ENCODE peak calls at places on chromosomes 7 and 10, in five cellular contexts. One of them, this sample, is unnamed.

GRCh38 chr10:22335204-22335956 is 9.9 kb upstream of the SPAG6 start:
- DNase-seq in GM23338: peak; percentile 78
- DNase-seq in mammary epithelial cell: peak; percentile 24
- DNase-seq in astrocyte: peak; percentile 37
- DNase-seq in neural progenitor cell: peak; percentile 78
- DNase-seq in this sample: no peak

GRCh38 chr7:25478925-25479324 is 250.6 kb upstream of the NPVF start:
- DNase-seq in GM23338: no peak
- DNase-seq in mammary epithelial cell: no peak
- DNase-seq in astrocyte: no peak
- DNase-seq in neural progenitor cell: no peak
- DNase-seq in this sample: no peak

GRCh38 chr7:6612819-6613218 is 2.6 kb upstream of the ZNF853 start:
- DNase-seq in GM23338: no peak
- DNase-seq in mammary epithelial cell: no peak
- DNase-seq in astrocyte: no peak
- DNase-seq in neural progenitor cell: no peak
- DNase-seq in this sample: no peak

GRCh38 chr10:86520871-86521619 is 547 bp downstream of the WAPL start:
- DNase-seq in GM23338: peak; percentile 69
- DNase-seq in mammary epithelial cell: peak; percentile 56
- DNase-seq in astrocyte: peak; percentile 41
- DNase-seq in neural progenitor cell: peak; percentile 71
- DNase-seq in this sample: peak; percentile 47

GRCh38 chr7:135773451-135773850 is 24.8 kb upstream of the FAM180A start:
- DNase-seq in GM23338: no peak
- DNase-seq in mammary epithelial cell: no peak
- DNase-seq in astrocyte: no peak
- DNase-seq in neural progenitor cell: peak; percentile 17
- DNase-seq in this sample: no peak

GRCh38 chr7:9863542-9863941 is 1110.1 kb upstream of the PHF14 start:
- DNase-seq in GM23338: no peak
- DNase-seq in mammary epithelial cell: no peak
- DNase-seq in astrocyte: no peak
- DNase-seq in neural progenitor cell: no peak
- DNase-seq in this sample: no peak

GRCh38 chr7:105350906-105351305 is 37.8 kb downstream of the SRPK2 start:
- DNase-seq in GM23338: no peak
- DNase-seq in mammary epithelial cell: no peak
- DNase-seq in astrocyte: no peak
- DNase-seq in neural progenitor cell: no peak
- DNase-seq in this sample: no peak

GRCh38 chr7:97844036-97844435 is 28.2 kb downstream of the ASNS start:
- DNase-seq in GM23338: no peak
- DNase-seq in mammary epithelial cell: no peak
- DNase-seq in astrocyte: no peak
- DNase-seq in neural progenitor cell: no peak
- DNase-seq in this sample: peak; percentile 3

GRCh38 chr7:2686101-2686500 is 1.9 kb upstream of the AMZ1 start:
- DNase-seq in GM23338: no peak
- DNase-seq in mammary epithelial cell: no peak
- DNase-seq in astrocyte: no peak
- DNase-seq in neural progenitor cell: no peak
- DNase-seq in this sample: no peak

GRCh38 chr7:101166603-101166908 is 1.2 kb upstream of the VGF start:
- DNase-seq in GM23338: no peak
- DNase-seq in mammary epithelial cell: no peak
- DNase-seq in astrocyte: no peak
- DNase-seq in neural progenitor cell: no peak
- DNase-seq in this sample: no peak
- H3K4me1 ChIP-seq in GM23338: peaks cover 67% of the 10 kb centered on the region
- H3K4me1 ChIP-seq in mammary epithelial cell: peaks cover 48% of the 10 kb centered on the region
- H3K4me1 ChIP-seq in astrocyte: peaks cover 67% of the 10 kb centered on the region
- H3K4me1 ChIP-seq in neural progenitor cell: peaks cover 46% of the 10 kb centered on the region
- H3K4me1 ChIP-seq in this sample: peaks cover 59% of the 10 kb centered on the region

GRCh38 chr10:49678827-49679479 is 498 bp upstream of the C10orf53 start:
- DNase-seq in GM23338: no peak
- DNase-seq in mammary epithelial cell: no peak
- DNase-seq in astrocyte: no peak
- DNase-seq in neural progenitor cell: no peak
- DNase-seq in this sample: no peak
- H3K4me3 ChIP-seq in GM23338: peak overlapping the region; percentile 53
- H3K4me3 ChIP-seq in mammary epithelial cell: no peak overlapping the region
- H3K4me3 ChIP-seq in astrocyte: peak overlapping the region; percentile 47
- H3K4me3 ChIP-seq in neural progenitor cell: peak overlapping the region; percentile 55
- H3K4me3 ChIP-seq in this sample: peak overlapping the region; percentile 23

DNA sequence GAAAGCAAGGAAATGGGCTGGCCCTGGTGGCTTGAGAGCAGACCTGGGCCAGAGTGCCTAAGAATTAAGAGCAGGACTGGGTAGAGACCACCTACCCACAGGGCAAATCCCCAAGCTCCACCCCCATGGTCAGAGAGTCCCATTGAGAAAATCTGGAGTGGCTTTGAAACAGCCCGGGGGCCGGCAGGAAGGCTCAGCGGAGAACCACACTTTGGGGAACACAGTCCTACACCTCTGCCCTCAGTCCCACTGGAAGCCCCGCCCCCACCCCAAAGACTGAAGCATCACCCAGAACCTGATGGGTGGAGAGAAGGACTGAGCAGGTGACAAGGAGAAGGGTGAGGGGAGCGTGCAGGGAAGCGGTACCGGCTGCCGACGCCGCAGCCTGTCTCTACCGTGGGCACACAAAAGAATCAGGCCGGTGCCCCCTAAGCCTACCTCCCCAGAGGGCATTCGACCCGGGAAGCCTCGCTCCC is 3.6 kb downstream of the SMARCD3 start:
- DNase-seq in GM23338: peak; percentile 70
- DNase-seq in mammary epithelial cell: no peak
- DNase-seq in astrocyte: no peak
- DNase-seq in neural progenitor cell: peak; percentile 49
- DNase-seq in this sample: no peak
- TF ChIP-seq EZH2 in GM23338: no peak
- TF ChIP-seq EZH2 in mammary epithelial cell: peak; percentile 70
- TF ChIP-seq EZH2 in astrocyte: no peak
- TF ChIP-seq EZH2 in neural progenitor cell: no peak
- TF ChIP-seq EZH2 in this sample: no peak

GRCh38 chr7:87877641-87878040 is 1.3 kb downstream of the DBF4 start:
- DNase-seq in GM23338: no peak
- DNase-seq in mammary epithelial cell: no peak
- DNase-seq in astrocyte: no peak
- DNase-seq in neural progenitor cell: no peak
- DNase-seq in this sample: no peak
- H3K4me1 ChIP-seq in GM23338: peaks cover 19% of the 10 kb centered on the region
- H3K4me1 ChIP-seq in mammary epithelial cell: peaks cover 14% of the 10 kb centered on the region
- H3K4me1 ChIP-seq in astrocyte: peaks cover 5% of the 10 kb centered on the region
- H3K4me1 ChIP-seq in neural progenitor cell: peaks cover 22% of the 10 kb centered on the region
- H3K4me1 ChIP-seq in this sample: peaks cover 10% of the 10 kb centered on the region

GRCh38 chr10:73774637-73775036 is 7.2 kb upstream of the CHCHD1 start:
- DNase-seq in GM23338: no peak
- DNase-seq in mammary epithelial cell: peak; percentile 28
- DNase-seq in astrocyte: no peak
- DNase-seq in neural progenitor cell: no peak
- DNase-seq in this sample: no peak
- H3K4me3 ChIP-seq in GM23338: no peak overlapping the region
- H3K4me3 ChIP-seq in mammary epithelial cell: peak overlapping the region; percentile 36
- H3K4me3 ChIP-seq in astrocyte: peak overlapping the region; percentile 40
- H3K4me3 ChIP-seq in neural progenitor cell: peak overlapping the region; percentile 83
- H3K4me3 ChIP-seq in this sample: peak overlapping the region; percentile 88